ENCODE peak calls at places on chromosomes 13 and 19, in ten cellular contexts. X is cardiac muscle cell, F is lung, R is MM.1S, P is transverse colon, D is brain microvascular endothelial cell, V is kidney epithelial cell, L is tibial nerve, W is foreskin fibroblast, G is lower leg skin. E is an unnamed sample.

GRCh38 chr13:77516342-77516789 is 19.1 kb upstream of the SCEL start:
- DNase-seq in X (peak; percentile 26), F (no peak), R (no peak), P (no peak), D (peak; percentile 65), V (peak; percentile 95), L (no peak), W (peak; percentile 73), G (no peak), E (peak; percentile 77)

GRCh38 chr19:18109731-18110671 is 12.4 kb downstream of the MAST3 start:
- DNase-seq in X (no peak), F (peak; percentile 54), R (peak; percentile 44), P (peak; percentile 77), D (no peak), V (no peak), L (no peak), W (peak; percentile 62), G (no peak), E (no peak)

GRCh38 chr13:33761744-33762143 is 56.2 kb upstream of the RFC3 start:
- DNase-seq in X (peak; percentile 8), F (no peak), R (no peak), P (no peak), D (peak; percentile 11), V (no peak), L (no peak), W (peak; percentile 50), G (no peak), E (peak; percentile 52)

GRCh38 chr19:53871448-53871847 is 3.8 kb downstream of the MYADM start:
- DNase-seq in X (no peak), F (no peak), R (no peak), P (no peak), D (no peak), V (no peak), L (no peak), W (no peak), G (no peak), E (no peak)

GRCh38 chr19:29583196-29584006 is 22.7 kb upstream of the POP4 start:
- DNase-seq in X (peak; percentile 27), F (no peak), R (no peak), P (no peak), D (no peak), V (no peak), L (no peak), W (peak; percentile 45), G (no peak), E (no peak)

GRCh38 chr19:15866646-15867045 is 31.2 kb downstream of the CYP4F2 start:
- DNase-seq in X (no peak), F (no peak), R (no peak), P (no peak), D (no peak), V (no peak), L (no peak), W (no peak), G (no peak), E (no peak)

GRCh38 chr13:42696191-42696590 is 85.2 kb upstream of the FAM216B start:
- DNase-seq in X (peak; percentile 57), F (no peak), R (no peak), P (no peak), D (peak; percentile 74), V (peak; percentile 2), L (no peak), W (peak; percentile 71), G (no peak), E (peak; percentile 47)

GRCh38 chr19:40686882-40687524 is 3.4 kb downstream of the NUMBL start:
- DNase-seq in X (no peak), F (no peak), R (no peak), P (no peak), D (no peak), V (no peak), L (no peak), W (no peak), G (no peak), E (no peak)

GRCh38 chr19:17772172-17772571 is 20.9 kb downstream of the FCHO1 start:
- DNase-seq in X (peak; percentile 25), F (no peak), R (no peak), P (no peak), D (no peak), V (no peak), L (no peak), W (no peak), G (no peak), E (no peak)

GRCh38 chr19:35349614-35350521 is 2.2 kb downstream of the FFAR1 start:
- DNase-seq in X (no peak), F (no peak), R (no peak), P (no peak), D (no peak), V (no peak), L (no peak), W (no peak), G (peak; percentile 78), E (no peak)

GRCh38 chr13:27607125-27607524 is 13.2 kb downstream of the LNX2 start:
- DNase-seq in X (peak; percentile 83), F (no peak), R (no peak), P (peak; percentile 23), D (peak; percentile 89), V (peak; percentile 54), L (no peak), W (peak; percentile 84), G (no peak), E (peak; percentile 84)

DNA sequence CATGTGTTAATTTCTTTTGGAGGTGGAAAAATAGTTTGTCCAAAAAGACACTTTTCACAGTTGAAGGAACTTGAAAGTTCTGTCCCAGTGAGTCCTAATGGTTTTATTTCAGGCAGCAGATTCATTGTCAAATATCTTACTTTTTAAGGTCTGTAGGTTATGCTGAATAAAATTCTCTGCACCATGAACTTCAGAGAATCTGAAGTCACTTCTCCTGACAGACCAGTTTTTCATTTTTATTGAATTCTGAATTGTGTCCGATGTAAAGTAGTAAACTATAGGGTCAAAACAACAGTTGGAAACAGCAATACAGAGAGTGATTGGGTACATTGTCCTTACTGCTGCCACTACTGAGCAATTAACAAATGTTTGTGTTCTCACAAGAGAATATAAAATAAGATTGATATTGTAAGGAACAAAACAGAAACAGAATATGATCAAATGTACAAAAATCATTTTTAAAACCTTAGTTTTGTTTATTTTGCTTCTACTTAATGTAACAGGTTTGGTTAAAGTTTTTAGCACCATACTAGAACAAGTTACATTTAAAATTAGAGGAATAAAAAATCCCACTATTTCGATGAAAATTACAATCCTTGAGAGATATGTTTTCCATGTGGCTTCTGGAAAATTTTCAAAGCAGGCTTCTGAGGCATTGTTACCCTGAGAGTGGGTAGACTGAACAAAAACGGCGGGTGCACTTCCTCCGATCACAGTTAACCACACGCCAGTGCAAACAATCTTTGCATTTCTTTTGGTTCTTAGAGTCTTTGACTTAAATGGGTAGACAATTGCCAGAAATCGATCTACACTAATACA is 1.4 kb downstream of the LPAR6 start:
- DNase-seq in X (peak; percentile 33), F (no peak), R (no peak), P (no peak), D (no peak), V (no peak), L (no peak), W (peak; percentile 33), G (no peak), E (peak; percentile 43)
- H3K4me3 ChIP-seq in X (peak overlapping the region; percentile 10), F (peak overlapping the region; percentile 67), R (no peak overlapping the region), P (peak overlapping the region; percentile 33), D (peak overlapping the region; percentile 63), V (peak overlapping the region; percentile 50), L (peak overlapping the region; percentile 31), W (peak overlapping the region; percentile 80), G (peak overlapping the region; percentile 38), E (peak overlapping the region; percentile 55)

GRCh38 chr19:3469638-3470499 is 10.5 kb downstream of the SMIM24 start:
- DNase-seq in X (no peak), F (no peak), R (no peak), P (no peak), D (no peak), V (no peak), L (no peak), W (peak; percentile 38), G (no peak), E (no peak)
- TF ChIP-seq CTCF in X (peak; percentile 20), F (no peak), R (no peak), P (no peak), D (peak; percentile 40), V (no peak), L (peak; percentile 13), W (no peak), G (no peak), E (no peak)

DNA sequence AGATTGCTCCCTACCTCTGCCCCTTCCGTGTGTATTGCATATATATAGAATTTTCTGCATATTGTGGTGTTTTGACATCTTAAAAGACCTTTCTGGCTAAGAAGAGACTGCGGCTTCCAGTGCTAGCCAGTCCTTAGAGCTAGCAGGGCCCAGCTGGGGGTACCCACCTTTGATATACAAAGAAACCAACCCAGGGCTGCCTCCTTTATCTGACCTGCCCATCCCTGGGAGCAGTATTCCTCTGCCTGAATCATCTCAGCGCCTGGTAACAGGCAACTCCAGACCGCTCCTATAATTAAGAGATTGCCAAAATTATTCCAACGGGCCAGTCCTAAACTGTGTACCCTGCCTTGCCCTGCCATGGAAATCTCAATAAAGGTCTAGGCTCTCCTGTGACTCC is 186.3 kb upstream of the RNF113B start:
- DNase-seq in X (no peak), F (no peak), R (no peak), P (no peak), D (no peak), V (no peak), L (no peak), W (no peak), G (no peak), E (no peak)
- H3K4me3 ChIP-seq in X (no peak overlapping the region), F (no peak overlapping the region), R (no peak overlapping the region), P (no peak overlapping the region), D (no peak overlapping the region), V (no peak overlapping the region), L (no peak overlapping the region), W (no peak overlapping the region), G (no peak overlapping the region), E (no peak overlapping the region)

GRCh38 chr13:101202590-101202989 is 213.7 kb downstream of the NALCN start:
- DNase-seq in X (no peak), F (no peak), R (no peak), P (no peak), D (no peak), V (no peak), L (no peak), W (no peak), G (no peak), E (no peak)
- TF ChIP-seq CTCF in X (no peak), F (no peak), R (no peak), P (no peak), D (peak; percentile 23), V (no peak), L (no peak), W (no peak), G (no peak), E (no peak)